ENCODE peak calls at places on chromosomes 6 and 20, in six cellular contexts. W, I, M, P, G and K are unnamed samples.

GRCh38 chr6:90548001-90548400 is 38.9 kb downstream of the MAP3K7 start:
- DNase-seq in I (no peak), W (no peak), G (no peak), P (no peak), M (no peak), K (no peak)

GRCh38 chr6:45625191-45625664 is 247.5 kb upstream of the SUPT3H start:
- DNase-seq in I (no peak), W (no peak), P (no peak), G (no peak), M (no peak), K (peak; percentile 65)

GRCh38 chr6:42644211-42644610 is 78.2 kb downstream of the PRPH2 start:
- DNase-seq in W (no peak), M (no peak), P (no peak), I (no peak), G (no peak), K (no peak)

GRCh38 chr6:169397684-169398083 is 144.0 kb upstream of the THBS2 start:
- DNase-seq in W (no peak), M (no peak), I (no peak), P (no peak), G (no peak), K (no peak)

GRCh38 chr6:149831380-149831820 is 32.8 kb downstream of the LRP11 start:
- DNase-seq in W (no peak), I (no peak), G (no peak), P (no peak), M (no peak), K (no peak)

GRCh38 chr6:127547215-127547614 is 28.1 kb upstream of the MTCL3 start:
- DNase-seq in G (no peak), M (peak; percentile 5), W (no peak), I (peak; percentile 9), P (no peak), K (peak; percentile 21)

GRCh38 chr6:48111575-48111974 is 578 bp upstream of the PTCHD4 start:
- DNase-seq in W (no peak), M (no peak), G (no peak), I (no peak), P (no peak), K (no peak)

GRCh38 chr6:55176958-55177357 is 2.6 kb downstream of the HCRTR2 start:
- DNase-seq in P (no peak), W (no peak), M (no peak), G (no peak), I (no peak), K (peak; percentile 8)

GRCh38 chr6:73873081-73873480 is 177.1 kb downstream of the CD109 start:
- DNase-seq in G (no peak), W (no peak), M (no peak), P (no peak), I (no peak), K (no peak)

GRCh38 chr6:305371-306206 is 13.3 kb downstream of the DUSP22 start:
- DNase-seq in W (no peak), G (no peak), M (no peak), I (no peak), P (no peak), K (no peak)

GRCh38 chr20:57317789-57318371 is 11.7 kb upstream of the SPO11 start:
- DNase-seq in P (no peak), M (no peak), I (no peak), G (no peak), W (no peak), K (no peak)

GRCh38 chr6:43912598-43913387 is 142.8 kb downstream of the VEGFA start:
- DNase-seq in G (no peak), M (no peak), P (no peak), I (no peak), W (no peak), K (no peak)

GRCh38 chr6:13268914-13269532 is 59.3 kb downstream of the TBC1D7 start:
- DNase-seq in G (no peak), W (no peak), I (no peak), P (no peak), M (no peak), K (peak; percentile 36)

GRCh38 chr6:127618729-127619128 is 41.8 kb downstream of the C6orf58 start:
- DNase-seq in W (no peak), G (no peak), M (no peak), I (no peak), P (no peak), K (no peak)

GRCh38 chr6:147322299-147323162 is 118.3 kb downstream of the STXBP5 start:
- DNase-seq in I (no peak), G (no peak), P (no peak), W (no peak), M (peak; percentile 29), K (peak; percentile 94)

GRCh38 chr6:161242779-161243693 is 30.8 kb downstream of the AGPAT4 start:
- DNase-seq in G (no peak), I (peak; percentile 72), M (peak; percentile 14), P (no peak), W (no peak), K (peak; percentile 70)

GRCh38 chr6:169117663-169118062 is 136.0 kb downstream of the THBS2 start:
- DNase-seq in I (no peak), M (no peak), G (no peak), P (no peak), W (no peak), K (no peak)

GRCh38 chr20:23147964-23148720 is 62.0 kb upstream of the CD93 start:
- DNase-seq in M (no peak), P (no peak), G (peak; percentile 61), W (no peak), I (no peak), K (peak; percentile 91)

GRCh38 chr6:44009425-44010321 is 117.6 kb downstream of the MRPL14 start:
- DNase-seq in W (no peak), M (no peak), I (no peak), P (peak; percentile 10), G (no peak), K (no peak)

GRCh38 chr6:10101551-10102252 is 313.2 kb downstream of the TFAP2A start:
- DNase-seq in G (no peak), I (no peak), M (no peak), P (no peak), W (no peak), K (peak; percentile 49)

GRCh38 chr6:52887912-52888535 is 21.5 kb downstream of the GSTA3 start:
- DNase-seq in M (no peak), I (no peak), W (no peak), P (no peak), G (no peak), K (no peak)

GRCh38 chr6:79076160-79076559 is 1.9 kb downstream of the PHIP start:
- DNase-seq in G (no peak), I (no peak), W (no peak), M (peak; percentile 6), P (no peak), K (peak; percentile 42)